ENCODE peak calls at places on chromosomes 16 and 17, in five cellular contexts. One of them, this sample, is unnamed.

GRCh38 chr16:66842765-66843164 is 1.4 kb upstream of the CA7 start:
- DNase-seq in activated T-helper 9 cell treated with anti-CD3 and anti-CD28 coated beads, Interleukin-2, amount 50 U/mL, for 16 hours: no peak
- DNase-seq in GM12891: no peak
- DNase-seq in activated T-helper 1 cell treated with Interleukin-2 at 50 U/mL for 16 hours: no peak
- DNase-seq in NCI-H2107: no peak
- DNase-seq in this sample: no peak

GRCh38 chr16:56190903-56191806 is at the start of gene GNAO1:
- DNase-seq in activated T-helper 1 cell treated with Interleukin-2 at 50 U/mL for 16 hours: peak; percentile 64
- DNase-seq in activated T-helper 9 cell treated with anti-CD3 and anti-CD28 coated beads, Interleukin-2, amount 50 U/mL, for 16 hours: peak; percentile 69
- DNase-seq in NCI-H2107: peak; percentile 69
- DNase-seq in GM12891: peak; percentile 53
- DNase-seq in this sample: peak; percentile 47

GRCh38 chr17:50692448-50693040 is 15.2 kb downstream of the ANKRD40 start:
- DNase-seq in activated T-helper 9 cell treated with anti-CD3 and anti-CD28 coated beads, Interleukin-2, amount 50 U/mL, for 16 hours: no peak
- DNase-seq in GM12891: no peak
- DNase-seq in NCI-H2107: no peak
- DNase-seq in activated T-helper 1 cell treated with Interleukin-2 at 50 U/mL for 16 hours: no peak
- DNase-seq in this sample: no peak

GRCh38 chr17:72613411-72614292 is 478.8 kb downstream of the SLC39A11 start:
- DNase-seq in activated T-helper 9 cell treated with anti-CD3 and anti-CD28 coated beads, Interleukin-2, amount 50 U/mL, for 16 hours: no peak
- DNase-seq in activated T-helper 1 cell treated with Interleukin-2 at 50 U/mL for 16 hours: no peak
- DNase-seq in GM12891: no peak
- DNase-seq in NCI-H2107: no peak
- DNase-seq in this sample: no peak

GRCh38 chr16:14562691-14563491 is 67.2 kb downstream of the PARN start:
- DNase-seq in activated T-helper 9 cell treated with anti-CD3 and anti-CD28 coated beads, Interleukin-2, amount 50 U/mL, for 16 hours: no peak
- DNase-seq in NCI-H2107: no peak
- DNase-seq in GM12891: no peak
- DNase-seq in activated T-helper 1 cell treated with Interleukin-2 at 50 U/mL for 16 hours: no peak
- DNase-seq in this sample: no peak

GRCh38 chr16:57503366-57503765 is 17.1 kb upstream of the DOK4 start:
- DNase-seq in activated T-helper 9 cell treated with anti-CD3 and anti-CD28 coated beads, Interleukin-2, amount 50 U/mL, for 16 hours: no peak
- DNase-seq in GM12891: no peak
- DNase-seq in NCI-H2107: peak; percentile 70
- DNase-seq in activated T-helper 1 cell treated with Interleukin-2 at 50 U/mL for 16 hours: no peak
- DNase-seq in this sample: no peak

GRCh38 chr17:10631048-10631700 is 25.9 kb downstream of the MYH3 start:
- DNase-seq in activated T-helper 9 cell treated with anti-CD3 and anti-CD28 coated beads, Interleukin-2, amount 50 U/mL, for 16 hours: no peak
- DNase-seq in GM12891: peak; percentile 30
- DNase-seq in NCI-H2107: no peak
- DNase-seq in activated T-helper 1 cell treated with Interleukin-2 at 50 U/mL for 16 hours: no peak
- DNase-seq in this sample: no peak

GRCh38 chr17:80024206-80024972 is 11.3 kb downstream of the TBC1D16 start:
- DNase-seq in activated T-helper 9 cell treated with anti-CD3 and anti-CD28 coated beads, Interleukin-2, amount 50 U/mL, for 16 hours: no peak
- DNase-seq in NCI-H2107: no peak
- DNase-seq in GM12891: no peak
- DNase-seq in activated T-helper 1 cell treated with Interleukin-2 at 50 U/mL for 16 hours: no peak
- DNase-seq in this sample: no peak

GRCh38 chr17:63601439-63602371 is 1.0 kb downstream of the TACO1 start:
- DNase-seq in GM12891: no peak
- DNase-seq in NCI-H2107: no peak
- DNase-seq in activated T-helper 1 cell treated with Interleukin-2 at 50 U/mL for 16 hours: no peak
- DNase-seq in activated T-helper 9 cell treated with anti-CD3 and anti-CD28 coated beads, Interleukin-2, amount 50 U/mL, for 16 hours: no peak
- DNase-seq in this sample: no peak

GRCh38 chr16:84406006-84406963 is 37.9 kb downstream of the ATP2C2 start:
- DNase-seq in activated T-helper 1 cell treated with Interleukin-2 at 50 U/mL for 16 hours: no peak
- DNase-seq in NCI-H2107: no peak
- DNase-seq in activated T-helper 9 cell treated with anti-CD3 and anti-CD28 coated beads, Interleukin-2, amount 50 U/mL, for 16 hours: no peak
- DNase-seq in GM12891: no peak
- DNase-seq in this sample: no peak

GRCh38 chr16:27859020-27859419 is 204.5 kb downstream of the GSG1L start:
- DNase-seq in NCI-H2107: no peak
- DNase-seq in activated T-helper 1 cell treated with Interleukin-2 at 50 U/mL for 16 hours: no peak
- DNase-seq in GM12891: no peak
- DNase-seq in activated T-helper 9 cell treated with anti-CD3 and anti-CD28 coated beads, Interleukin-2, amount 50 U/mL, for 16 hours: no peak
- DNase-seq in this sample: no peak

GRCh38 chr17:48597775-48598631 is 4.4 kb upstream of the HOXB5 start:
- DNase-seq in GM12891: peak; percentile 58
- DNase-seq in NCI-H2107: no peak
- DNase-seq in activated T-helper 1 cell treated with Interleukin-2 at 50 U/mL for 16 hours: no peak
- DNase-seq in activated T-helper 9 cell treated with anti-CD3 and anti-CD28 coated beads, Interleukin-2, amount 50 U/mL, for 16 hours: no peak
- DNase-seq in this sample: no peak

GRCh38 chr17:50362661-50363060 is 10.3 kb downstream of the MRPL27 start:
- DNase-seq in activated T-helper 9 cell treated with anti-CD3 and anti-CD28 coated beads, Interleukin-2, amount 50 U/mL, for 16 hours: no peak
- DNase-seq in GM12891: no peak
- DNase-seq in activated T-helper 1 cell treated with Interleukin-2 at 50 U/mL for 16 hours: no peak
- DNase-seq in NCI-H2107: no peak
- DNase-seq in this sample: no peak

GRCh38 chr16:12272264-12272663 is 295.7 kb downstream of the SNX29 start:
- DNase-seq in NCI-H2107: no peak
- DNase-seq in GM12891: no peak
- DNase-seq in activated T-helper 1 cell treated with Interleukin-2 at 50 U/mL for 16 hours: no peak
- DNase-seq in activated T-helper 9 cell treated with anti-CD3 and anti-CD28 coated beads, Interleukin-2, amount 50 U/mL, for 16 hours: no peak
- DNase-seq in this sample: no peak

GRCh38 chr17:3647769-3648540 is 11.4 kb downstream of the CTNS start:
- DNase-seq in activated T-helper 9 cell treated with anti-CD3 and anti-CD28 coated beads, Interleukin-2, amount 50 U/mL, for 16 hours: no peak
- DNase-seq in GM12891: no peak
- DNase-seq in activated T-helper 1 cell treated with Interleukin-2 at 50 U/mL for 16 hours: no peak
- DNase-seq in NCI-H2107: no peak
- DNase-seq in this sample: peak; percentile 29

GRCh38 chr16:3696425-3697218 is 20.7 kb downstream of the TRAP1 start:
- DNase-seq in activated T-helper 9 cell treated with anti-CD3 and anti-CD28 coated beads, Interleukin-2, amount 50 U/mL, for 16 hours: no peak
- DNase-seq in activated T-helper 1 cell treated with Interleukin-2 at 50 U/mL for 16 hours: no peak
- DNase-seq in GM12891: no peak
- DNase-seq in NCI-H2107: no peak
- DNase-seq in this sample: no peak

GRCh38 chr17:79138826-79139225 is 64.2 kb downstream of the ENGASE start:
- DNase-seq in GM12891: no peak
- DNase-seq in activated T-helper 9 cell treated with anti-CD3 and anti-CD28 coated beads, Interleukin-2, amount 50 U/mL, for 16 hours: no peak
- DNase-seq in activated T-helper 1 cell treated with Interleukin-2 at 50 U/mL for 16 hours: no peak
- DNase-seq in NCI-H2107: no peak
- DNase-seq in this sample: no peak

GRCh38 chr17:12227547-12227946 is 206.9 kb downstream of the MAP2K4 start:
- DNase-seq in NCI-H2107: no peak
- DNase-seq in activated T-helper 9 cell treated with anti-CD3 and anti-CD28 coated beads, Interleukin-2, amount 50 U/mL, for 16 hours: no peak
- DNase-seq in GM12891: no peak
- DNase-seq in activated T-helper 1 cell treated with Interleukin-2 at 50 U/mL for 16 hours: no peak
- DNase-seq in this sample: no peak

GRCh38 chr16:85759631-85760419 is 8.9 kb upstream of the C16orf74 start:
- DNase-seq in activated T-helper 1 cell treated with Interleukin-2 at 50 U/mL for 16 hours: no peak
- DNase-seq in NCI-H2107: no peak
- DNase-seq in GM12891: no peak
- DNase-seq in activated T-helper 9 cell treated with anti-CD3 and anti-CD28 coated beads, Interleukin-2, amount 50 U/mL, for 16 hours: no peak
- DNase-seq in this sample: no peak

GRCh38 chr16:53429221-53429943 is 4.9 kb upstream of the RBL2 start:
- DNase-seq in activated T-helper 1 cell treated with Interleukin-2 at 50 U/mL for 16 hours: no peak
- DNase-seq in GM12891: no peak
- DNase-seq in NCI-H2107: no peak
- DNase-seq in activated T-helper 9 cell treated with anti-CD3 and anti-CD28 coated beads, Interleukin-2, amount 50 U/mL, for 16 hours: no peak
- DNase-seq in this sample: no peak

GRCh38 chr16:50273888-50274770 is 7.8 kb downstream of the ADCY7 start:
- DNase-seq in GM12891: peak; percentile 88
- DNase-seq in activated T-helper 1 cell treated with Interleukin-2 at 50 U/mL for 16 hours: peak; percentile 60
- DNase-seq in activated T-helper 9 cell treated with anti-CD3 and anti-CD28 coated beads, Interleukin-2, amount 50 U/mL, for 16 hours: peak; percentile 36
- DNase-seq in NCI-H2107: no peak
- DNase-seq in this sample: peak; percentile 65

GRCh38 chr16:15621456-15621855 is 21.5 kb downstream of the MARF1 start:
- DNase-seq in GM12891: no peak
- DNase-seq in activated T-helper 1 cell treated with Interleukin-2 at 50 U/mL for 16 hours: no peak
- DNase-seq in activated T-helper 9 cell treated with anti-CD3 and anti-CD28 coated beads, Interleukin-2, amount 50 U/mL, for 16 hours: no peak
- DNase-seq in NCI-H2107: no peak
- DNase-seq in this sample: no peak

GRCh38 chr16:2468725-2469398 is 2.2 kb upstream of the NTN3 start:
- DNase-seq in GM12891: no peak
- DNase-seq in NCI-H2107: peak; percentile 96
- DNase-seq in activated T-helper 9 cell treated with anti-CD3 and anti-CD28 coated beads, Interleukin-2, amount 50 U/mL, for 16 hours: no peak
- DNase-seq in activated T-helper 1 cell treated with Interleukin-2 at 50 U/mL for 16 hours: no peak
- DNase-seq in this sample: no peak

GRCh38 chr17:18339933-18340332 is 23.4 kb downstream of the SHMT1 start:
- DNase-seq in activated T-helper 9 cell treated with anti-CD3 and anti-CD28 coated beads, Interleukin-2, amount 50 U/mL, for 16 hours: no peak
- DNase-seq in NCI-H2107: no peak
- DNase-seq in GM12891: no peak
- DNase-seq in activated T-helper 1 cell treated with Interleukin-2 at 50 U/mL for 16 hours: no peak
- DNase-seq in this sample: no peak

GRCh38 chr17:56700919-56701420 is 107.5 kb downstream of the NOG start:
- DNase-seq in activated T-helper 1 cell treated with Interleukin-2 at 50 U/mL for 16 hours: no peak
- DNase-seq in activated T-helper 9 cell treated with anti-CD3 and anti-CD28 coated beads, Interleukin-2, amount 50 U/mL, for 16 hours: no peak
- DNase-seq in GM12891: no peak
- DNase-seq in NCI-H2107: no peak
- DNase-seq in this sample: no peak

GRCh38 chr17:35373984-35374765 is 754 bp upstream of the SLFN11 start:
- DNase-seq in GM12891: peak; percentile 12
- DNase-seq in activated T-helper 1 cell treated with Interleukin-2 at 50 U/mL for 16 hours: peak; percentile 3
- DNase-seq in NCI-H2107: peak; percentile 24
- DNase-seq in activated T-helper 9 cell treated with anti-CD3 and anti-CD28 coated beads, Interleukin-2, amount 50 U/mL, for 16 hours: peak; percentile 31
- DNase-seq in this sample: peak; percentile 26

GRCh38 chr17:31491794-31492171 is 100.3 kb downstream of the RAB11FIP4 start:
- DNase-seq in activated T-helper 1 cell treated with Interleukin-2 at 50 U/mL for 16 hours: no peak
- DNase-seq in GM12891: no peak
- DNase-seq in NCI-H2107: no peak
- DNase-seq in activated T-helper 9 cell treated with anti-CD3 and anti-CD28 coated beads, Interleukin-2, amount 50 U/mL, for 16 hours: no peak
- DNase-seq in this sample: no peak

GRCh38 chr16:89122322-89122831 is 28.7 kb downstream of the ACSF3 start:
- DNase-seq in activated T-helper 1 cell treated with Interleukin-2 at 50 U/mL for 16 hours: peak; percentile 59
- DNase-seq in activated T-helper 9 cell treated with anti-CD3 and anti-CD28 coated beads, Interleukin-2, amount 50 U/mL, for 16 hours: peak; percentile 32
- DNase-seq in GM12891: peak; percentile 60
- DNase-seq in NCI-H2107: peak; percentile 84
- DNase-seq in this sample: peak; percentile 76

GRCh38 chr16:28040039-28040438 is 23.5 kb downstream of the GSG1L start:
- DNase-seq in activated T-helper 1 cell treated with Interleukin-2 at 50 U/mL for 16 hours: no peak
- DNase-seq in activated T-helper 9 cell treated with anti-CD3 and anti-CD28 coated beads, Interleukin-2, amount 50 U/mL, for 16 hours: no peak
- DNase-seq in GM12891: no peak
- DNase-seq in NCI-H2107: no peak
- DNase-seq in this sample: no peak

GRCh38 chr17:49727353-49727752 is 19.6 kb upstream of the SLC35B1 start:
- DNase-seq in GM12891: no peak
- DNase-seq in NCI-H2107: no peak
- DNase-seq in activated T-helper 1 cell treated with Interleukin-2 at 50 U/mL for 16 hours: no peak
- DNase-seq in activated T-helper 9 cell treated with anti-CD3 and anti-CD28 coated beads, Interleukin-2, amount 50 U/mL, for 16 hours: no peak
- DNase-seq in this sample: no peak

GRCh38 chr16:19291459-19291858 is 5.9 kb downstream of the CLEC19A start:
- DNase-seq in activated T-helper 1 cell treated with Interleukin-2 at 50 U/mL for 16 hours: no peak
- DNase-seq in activated T-helper 9 cell treated with anti-CD3 and anti-CD28 coated beads, Interleukin-2, amount 50 U/mL, for 16 hours: no peak
- DNase-seq in GM12891: no peak
- DNase-seq in NCI-H2107: no peak
- DNase-seq in this sample: no peak

GRCh38 chr17:74840989-74841666 is 18.6 kb downstream of the GRIN2C start:
- DNase-seq in NCI-H2107: no peak
- DNase-seq in GM12891: no peak
- DNase-seq in activated T-helper 9 cell treated with anti-CD3 and anti-CD28 coated beads, Interleukin-2, amount 50 U/mL, for 16 hours: no peak
- DNase-seq in activated T-helper 1 cell treated with Interleukin-2 at 50 U/mL for 16 hours: no peak
- DNase-seq in this sample: no peak

This sample was measured in Jurkat, Clone E6-1.